ENCODE peak calls at places on chromosomes 5 and 9, in five cellular contexts. One of them, this sample, is unnamed.

GRCh38 chr5:95859327-95860060 is 37.0 kb upstream of the GLRX start:
- DNase-seq in osteoblast: peak; percentile 83
- DNase-seq in AG09309: no peak
- DNase-seq in right atrium auricular region: no peak
- DNase-seq in MM.1S: no peak
- DNase-seq in this sample: no peak

GRCh38 chr9:27638716-27639115 is 65.4 kb upstream of the C9orf72 start:
- DNase-seq in osteoblast: no peak
- DNase-seq in AG09309: no peak
- DNase-seq in right atrium auricular region: no peak
- DNase-seq in MM.1S: no peak
- DNase-seq in this sample: no peak

GRCh38 chr9:131839281-131840084 is 99.6 kb upstream of the RAPGEF1 start:
- DNase-seq in osteoblast: peak; percentile 98
- DNase-seq in AG09309: peak; percentile 2
- DNase-seq in right atrium auricular region: no peak
- DNase-seq in MM.1S: no peak
- DNase-seq in this sample: peak; percentile 18

GRCh38 chr9:133681658-133682306 is 45.6 kb downstream of the DBH start:
- DNase-seq in osteoblast: no peak
- DNase-seq in AG09309: no peak
- DNase-seq in right atrium auricular region: no peak
- DNase-seq in MM.1S: no peak
- DNase-seq in this sample: peak; percentile 6

GRCh38 chr9:15541862-15542261 is 11.0 kb upstream of the CCDC171 start:
- DNase-seq in osteoblast: no peak
- DNase-seq in AG09309: no peak
- DNase-seq in right atrium auricular region: no peak
- DNase-seq in MM.1S: no peak
- DNase-seq in this sample: no peak

GRCh38 chr9:83572524-83572923 is 34.3 kb upstream of the FRMD3 start:
- DNase-seq in osteoblast: no peak
- DNase-seq in AG09309: no peak
- DNase-seq in right atrium auricular region: no peak
- DNase-seq in MM.1S: no peak
- DNase-seq in this sample: no peak

GRCh38 chr5:153523196-153523595 is 32.7 kb downstream of the GRIA1 start:
- DNase-seq in osteoblast: peak; percentile 62
- DNase-seq in AG09309: peak; percentile 32
- DNase-seq in right atrium auricular region: no peak
- DNase-seq in MM.1S: no peak
- DNase-seq in this sample: no peak

GRCh38 chr5:109992264-109992915 is 302.7 kb downstream of the MAN2A1 start:
- DNase-seq in osteoblast: no peak
- DNase-seq in AG09309: no peak
- DNase-seq in right atrium auricular region: no peak
- DNase-seq in MM.1S: no peak
- DNase-seq in this sample: no peak

GRCh38 chr9:94156549-94157407 is 72.5 kb downstream of the PTPDC1 start:
- DNase-seq in osteoblast: peak; percentile 72
- DNase-seq in AG09309: no peak
- DNase-seq in right atrium auricular region: peak; percentile 92
- DNase-seq in MM.1S: no peak
- DNase-seq in this sample: no peak

GRCh38 chr5:76926329-76927105 is 26.3 kb upstream of the CRHBP start:
- DNase-seq in osteoblast: no peak
- DNase-seq in AG09309: no peak
- DNase-seq in right atrium auricular region: no peak
- DNase-seq in MM.1S: no peak
- DNase-seq in this sample: no peak

DNA sequence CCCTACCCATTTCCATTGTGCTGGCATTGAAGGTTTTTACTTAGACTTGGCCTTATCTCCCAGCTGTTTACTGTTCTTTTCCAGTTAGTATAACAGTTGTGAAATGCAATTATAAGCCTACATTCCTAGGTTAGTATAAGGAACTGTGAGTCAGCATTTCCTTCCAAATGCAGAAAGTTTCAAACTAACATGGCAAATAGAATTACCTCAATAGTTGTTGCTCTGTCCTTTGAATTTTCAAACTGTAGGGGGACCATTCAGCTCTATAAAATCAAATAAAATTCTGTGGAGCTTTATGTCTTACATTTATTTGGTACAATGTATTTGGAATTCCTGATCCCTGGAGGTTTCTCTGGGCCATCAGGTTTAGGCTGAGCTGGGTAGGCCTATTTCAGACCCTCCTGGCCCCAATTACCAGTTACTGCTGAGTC is 47.2 kb downstream of the ARHGEF28 start:
- DNase-seq in osteoblast: no peak
- DNase-seq in AG09309: peak; percentile 76
- DNase-seq in right atrium auricular region: no peak
- DNase-seq in MM.1S: no peak
- DNase-seq in this sample: no peak
- TF ChIP-seq CTCF in osteoblast: peak; percentile 21
- TF ChIP-seq CTCF in AG09309: no peak
- TF ChIP-seq CTCF in right atrium auricular region: no peak
- TF ChIP-seq CTCF in MM.1S: no peak
- TF ChIP-seq CTCF in this sample: no peak

DNA sequence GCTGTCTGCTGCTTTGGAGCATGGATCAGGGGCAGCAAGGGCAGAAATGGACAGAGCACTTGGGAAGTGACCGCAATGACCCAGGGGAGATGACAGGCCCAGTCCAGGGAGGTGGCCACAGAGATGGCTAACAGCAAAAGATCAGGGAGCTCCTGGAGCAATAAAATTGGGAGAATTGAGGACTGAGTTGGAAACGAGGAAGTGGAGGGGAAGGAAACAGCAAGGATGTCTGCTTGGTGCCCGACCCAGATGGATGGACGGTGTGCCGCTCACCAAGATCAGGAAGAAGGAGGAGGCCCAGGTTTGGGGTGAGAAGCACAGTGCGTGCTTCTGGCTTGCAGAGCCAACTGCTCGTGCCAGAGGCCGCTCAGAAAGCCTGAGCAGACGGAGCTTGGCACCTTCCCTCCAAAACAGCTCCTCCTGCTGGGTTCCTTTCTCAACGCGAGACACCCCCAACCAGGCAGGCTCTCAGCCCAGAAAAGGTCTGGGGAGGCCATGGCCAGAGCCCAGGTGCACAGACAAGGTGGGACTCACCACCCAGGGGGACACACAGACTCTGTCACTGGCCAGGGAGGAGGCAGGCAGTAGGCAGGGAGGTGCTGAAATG is 1.7 kb upstream of the SLC34A1 start:
- DNase-seq in osteoblast: no peak
- DNase-seq in AG09309: no peak
- DNase-seq in right atrium auricular region: no peak
- DNase-seq in MM.1S: peak; percentile 30
- DNase-seq in this sample: no peak
- TF ChIP-seq CTCF in osteoblast: peak; percentile 43
- TF ChIP-seq CTCF in AG09309: peak; percentile 18
- TF ChIP-seq CTCF in right atrium auricular region: peak; percentile 45
- TF ChIP-seq CTCF in MM.1S: peak; percentile 32
- TF ChIP-seq CTCF in this sample: no peak

GRCh38 chr9:124356745-124357390 is 58.4 kb downstream of the PSMB7 start:
- DNase-seq in osteoblast: no peak
- DNase-seq in AG09309: no peak
- DNase-seq in right atrium auricular region: no peak
- DNase-seq in MM.1S: no peak
- DNase-seq in this sample: no peak

GRCh38 chr9:124359426-124359825 is 55.8 kb downstream of the PSMB7 start:
- DNase-seq in osteoblast: no peak
- DNase-seq in AG09309: no peak
- DNase-seq in right atrium auricular region: no peak
- DNase-seq in MM.1S: no peak
- DNase-seq in this sample: no peak

GRCh38 chr9:124358617-124359016 is 56.6 kb downstream of the PSMB7 start:
- DNase-seq in osteoblast: no peak
- DNase-seq in AG09309: no peak
- DNase-seq in right atrium auricular region: no peak
- DNase-seq in MM.1S: no peak
- DNase-seq in this sample: no peak

GRCh38 chr9:124355941-124356744 is 59.1 kb downstream of the PSMB7 start:
- DNase-seq in osteoblast: no peak
- DNase-seq in AG09309: no peak
- DNase-seq in right atrium auricular region: no peak
- DNase-seq in MM.1S: no peak
- DNase-seq in this sample: no peak

GRCh38 chr9:124357591-124358361 is 57.5 kb downstream of the PSMB7 start:
- DNase-seq in osteoblast: no peak
- DNase-seq in AG09309: no peak
- DNase-seq in right atrium auricular region: no peak
- DNase-seq in MM.1S: no peak
- DNase-seq in this sample: no peak
- TF ChIP-seq CTCF in osteoblast: peak; percentile 14
- TF ChIP-seq CTCF in AG09309: no peak
- TF ChIP-seq CTCF in right atrium auricular region: no peak
- TF ChIP-seq CTCF in MM.1S: peak; percentile 11
- TF ChIP-seq CTCF in this sample: no peak

DNA sequence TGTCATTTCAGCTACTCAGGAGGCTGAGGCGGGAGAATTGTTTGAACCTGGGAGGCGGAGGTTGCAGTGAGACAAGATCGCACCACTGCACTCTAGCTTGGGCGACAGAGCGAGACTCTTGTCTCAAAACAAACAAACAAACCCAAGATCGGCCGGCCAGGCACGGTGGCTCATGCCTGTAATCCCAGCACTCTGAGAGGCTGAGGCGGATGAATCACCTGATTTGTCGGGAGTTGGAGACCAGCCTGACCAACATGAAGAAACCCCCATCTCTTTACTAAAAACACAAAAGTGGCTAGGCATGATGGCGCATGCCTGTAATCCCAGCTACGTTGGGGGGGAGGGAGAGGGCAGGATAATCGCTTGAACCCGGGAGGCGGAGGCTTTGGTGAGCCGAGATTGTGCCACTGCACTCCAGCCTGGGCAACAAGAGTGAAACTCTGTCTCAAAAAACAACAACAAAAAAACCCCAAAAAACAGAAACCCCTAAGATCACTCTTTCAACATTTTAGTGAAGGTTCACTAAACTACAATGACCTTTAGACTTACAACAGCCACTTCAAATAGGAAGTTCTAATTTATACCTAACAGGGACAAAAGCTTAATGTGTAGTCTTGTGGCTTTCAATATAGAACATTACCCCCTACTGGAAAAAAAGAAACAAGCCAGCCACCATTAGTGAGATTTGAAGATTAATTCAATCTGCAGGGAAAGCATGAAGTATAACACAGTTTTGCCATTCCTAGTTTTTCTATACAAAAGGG is 7.0 kb downstream of the HSPA9 start:
- DNase-seq in osteoblast: no peak
- DNase-seq in AG09309: no peak
- DNase-seq in right atrium auricular region: no peak
- DNase-seq in MM.1S: no peak
- DNase-seq in this sample: no peak
- TF ChIP-seq CTCF in osteoblast: peak; percentile 32
- TF ChIP-seq CTCF in AG09309: no peak
- TF ChIP-seq CTCF in right atrium auricular region: no peak
- TF ChIP-seq CTCF in MM.1S: no peak
- TF ChIP-seq CTCF in this sample: no peak

DNA sequence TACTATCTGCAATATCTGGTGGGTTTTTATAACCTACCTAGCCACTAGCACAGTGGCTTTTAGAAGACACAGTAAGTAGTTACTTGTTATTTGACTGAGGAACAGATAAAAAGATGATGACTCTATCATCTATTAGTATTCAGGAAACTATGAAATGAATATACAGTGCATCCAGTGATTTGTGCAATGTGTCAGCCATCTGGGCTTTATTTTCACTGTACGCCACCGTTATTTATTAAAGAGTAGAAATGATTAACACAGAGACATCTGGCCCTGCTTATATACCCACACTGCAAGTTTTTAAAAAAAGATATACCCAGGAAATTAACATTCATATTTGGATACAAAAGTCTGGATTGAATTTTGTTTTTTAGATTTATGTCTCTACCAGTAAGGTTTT is 408.4 kb downstream of the PDE4D start:
- DNase-seq in osteoblast: no peak
- DNase-seq in AG09309: no peak
- DNase-seq in right atrium auricular region: no peak
- DNase-seq in MM.1S: no peak
- DNase-seq in this sample: no peak
- TF ChIP-seq CTCF in osteoblast: no peak
- TF ChIP-seq CTCF in AG09309: no peak
- TF ChIP-seq CTCF in right atrium auricular region: no peak
- TF ChIP-seq CTCF in MM.1S: no peak
- TF ChIP-seq CTCF in this sample: no peak

GRCh38 chr5:108924457-108924961 is 176.8 kb downstream of the FER start:
- DNase-seq in osteoblast: no peak
- DNase-seq in AG09309: no peak
- DNase-seq in right atrium auricular region: no peak
- DNase-seq in MM.1S: peak; percentile 78
- DNase-seq in this sample: no peak
- TF ChIP-seq CTCF in osteoblast: no peak
- TF ChIP-seq CTCF in AG09309: peak; percentile 11
- TF ChIP-seq CTCF in right atrium auricular region: no peak
- TF ChIP-seq CTCF in MM.1S: peak; percentile 60
- TF ChIP-seq CTCF in this sample: peak; percentile 24

GRCh38 chr9:36987409-36987808 is 46.7 kb downstream of the PAX5 start:
- DNase-seq in osteoblast: no peak
- DNase-seq in AG09309: no peak
- DNase-seq in right atrium auricular region: no peak
- DNase-seq in MM.1S: no peak
- DNase-seq in this sample: no peak

GRCh38 chr9:36991516-36992134 is 42.4 kb downstream of the PAX5 start:
- DNase-seq in osteoblast: peak; percentile 92
- DNase-seq in AG09309: no peak
- DNase-seq in right atrium auricular region: no peak
- DNase-seq in MM.1S: peak; percentile 20
- DNase-seq in this sample: peak; percentile 82

GRCh38 chr9:36986548-36987408 is 47.3 kb downstream of the PAX5 start:
- DNase-seq in osteoblast: no peak
- DNase-seq in AG09309: no peak
- DNase-seq in right atrium auricular region: no peak
- DNase-seq in MM.1S: no peak
- DNase-seq in this sample: no peak

GRCh38 chr9:36987891-36988290 is 46.2 kb downstream of the PAX5 start:
- DNase-seq in osteoblast: no peak
- DNase-seq in AG09309: no peak
- DNase-seq in right atrium auricular region: no peak
- DNase-seq in MM.1S: no peak
- DNase-seq in this sample: no peak

DNA sequence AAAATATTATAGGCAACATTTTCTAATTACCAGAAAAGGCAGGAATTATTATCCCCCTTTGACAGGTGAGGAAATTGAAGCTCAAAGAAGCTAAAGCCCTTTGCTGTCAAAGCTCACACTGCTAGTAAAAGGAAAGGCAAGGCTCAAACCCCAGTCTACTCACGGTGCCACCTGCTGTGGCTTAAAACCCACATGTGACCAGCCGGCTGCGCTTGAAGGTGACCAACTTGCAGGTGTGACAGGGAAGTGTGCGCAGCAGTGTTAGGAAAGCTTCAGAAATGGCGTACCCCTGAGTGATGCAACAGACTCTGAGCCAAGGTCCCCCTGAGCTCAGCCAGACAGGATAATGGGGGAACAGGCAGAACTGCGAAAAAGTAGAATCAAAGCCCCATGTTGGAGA is 45.2 kb downstream of the PAX5 start:
- DNase-seq in osteoblast: no peak
- DNase-seq in AG09309: no peak
- DNase-seq in right atrium auricular region: no peak
- DNase-seq in MM.1S: no peak
- DNase-seq in this sample: no peak
- TF ChIP-seq CTCF in osteoblast: no peak
- TF ChIP-seq CTCF in AG09309: no peak
- TF ChIP-seq CTCF in right atrium auricular region: no peak
- TF ChIP-seq CTCF in MM.1S: no peak
- TF ChIP-seq CTCF in this sample: no peak